ENCODE peak calls at places on chromosomes 5 and 9, in eight cellular contexts. One of them, this sample, is unnamed.
A peak's percentile ranks its signal among the peaks of the same experiment; 100 is the strongest.

GRCh38 chr5:22473865-22474264 is 379.3 kb downstream of the CDH12 start:
- DNase-seq in HCT116: no peak
- DNase-seq in MM.1S: no peak
- DNase-seq in PC-3: no peak
- DNase-seq in hepatocyte: no peak
- DNase-seq in OCI-LY7: no peak
- DNase-seq in GM23338: no peak
- DNase-seq in SK-N-SH: no peak
- DNase-seq in this sample: no peak

GRCh38 chr9:112112519-112112918 is 62.6 kb downstream of the SUSD1 start:
- DNase-seq in HCT116: peak; percentile 83
- DNase-seq in MM.1S: no peak
- DNase-seq in PC-3: peak; percentile 90
- DNase-seq in hepatocyte: no peak
- DNase-seq in OCI-LY7: no peak
- DNase-seq in GM23338: no peak
- DNase-seq in SK-N-SH: no peak
- DNase-seq in this sample: no peak

GRCh38 chr5:40689442-40689841 is 9.7 kb downstream of the PTGER4 start:
- DNase-seq in HCT116: peak; percentile 93
- DNase-seq in MM.1S: no peak
- DNase-seq in PC-3: peak; percentile 99
- DNase-seq in hepatocyte: peak; percentile 68
- DNase-seq in OCI-LY7: no peak
- DNase-seq in GM23338: no peak
- DNase-seq in SK-N-SH: no peak
- DNase-seq in this sample: no peak

GRCh38 chr9:113614843-113615648 is 151.5 kb downstream of the RGS3 start:
- DNase-seq in HCT116: no peak
- DNase-seq in MM.1S: no peak
- DNase-seq in PC-3: no peak
- DNase-seq in hepatocyte: peak; percentile 55
- DNase-seq in OCI-LY7: no peak
- DNase-seq in GM23338: no peak
- DNase-seq in SK-N-SH: no peak
- DNase-seq in this sample: no peak

GRCh38 chr9:419571-420156 is 205.0 kb downstream of the DOCK8 start:
- DNase-seq in HCT116: no peak
- DNase-seq in MM.1S: no peak
- DNase-seq in PC-3: peak; percentile 69
- DNase-seq in hepatocyte: peak; percentile 20
- DNase-seq in OCI-LY7: no peak
- DNase-seq in GM23338: no peak
- DNase-seq in SK-N-SH: no peak
- DNase-seq in this sample: no peak

GRCh38 chr9:19787672-19788071 is 1.2 kb downstream of the SLC24A2 start:
- DNase-seq in HCT116: no peak
- DNase-seq in MM.1S: no peak
- DNase-seq in PC-3: no peak
- DNase-seq in hepatocyte: no peak
- DNase-seq in OCI-LY7: no peak
- DNase-seq in GM23338: no peak
- DNase-seq in SK-N-SH: no peak
- DNase-seq in this sample: no peak

GRCh38 chr5:980941-981340 is 27.7 kb upstream of the NKD2 start:
- DNase-seq in HCT116: no peak
- DNase-seq in MM.1S: no peak
- DNase-seq in PC-3: no peak
- DNase-seq in hepatocyte: peak; percentile 23
- DNase-seq in OCI-LY7: no peak
- DNase-seq in GM23338: no peak
- DNase-seq in SK-N-SH: no peak
- DNase-seq in this sample: peak; percentile 42

GRCh38 chr5:178323541-178323865 is 90.9 kb upstream of the PHYKPL start:
- DNase-seq in HCT116: no peak
- DNase-seq in MM.1S: no peak
- DNase-seq in PC-3: no peak
- DNase-seq in hepatocyte: no peak
- DNase-seq in OCI-LY7: no peak
- DNase-seq in GM23338: no peak
- DNase-seq in SK-N-SH: no peak
- DNase-seq in this sample: no peak

GRCh38 chr5:126067404-126067803 is 355.8 kb upstream of the GRAMD2B start:
- DNase-seq in HCT116: no peak
- DNase-seq in MM.1S: no peak
- DNase-seq in PC-3: no peak
- DNase-seq in hepatocyte: no peak
- DNase-seq in OCI-LY7: no peak
- DNase-seq in GM23338: no peak
- DNase-seq in SK-N-SH: no peak
- DNase-seq in this sample: no peak

GRCh38 chr5:137595680-137596079 is 96.6 kb upstream of the SPOCK1 start:
- DNase-seq in HCT116: no peak
- DNase-seq in MM.1S: no peak
- DNase-seq in PC-3: no peak
- DNase-seq in hepatocyte: no peak
- DNase-seq in OCI-LY7: no peak
- DNase-seq in GM23338: no peak
- DNase-seq in SK-N-SH: no peak
- DNase-seq in this sample: no peak

GRCh38 chr5:141250576-141250975 is 5.4 kb downstream of the PCDHB15 start:
- DNase-seq in HCT116: no peak
- DNase-seq in MM.1S: no peak
- DNase-seq in PC-3: no peak
- DNase-seq in hepatocyte: no peak
- DNase-seq in OCI-LY7: peak; percentile 19
- DNase-seq in GM23338: peak; percentile 48
- DNase-seq in SK-N-SH: no peak
- DNase-seq in this sample: peak; percentile 21

GRCh38 chr9:127180457-127181314 is 58.3 kb upstream of the ANGPTL2 start:
- DNase-seq in HCT116: no peak
- DNase-seq in MM.1S: no peak
- DNase-seq in PC-3: no peak
- DNase-seq in hepatocyte: no peak
- DNase-seq in OCI-LY7: no peak
- DNase-seq in GM23338: no peak
- DNase-seq in SK-N-SH: no peak
- DNase-seq in this sample: no peak

GRCh38 chr5:74765201-74765600 is 1.7 kb downstream of the GFM2 start:
- DNase-seq in HCT116: no peak
- DNase-seq in MM.1S: no peak
- DNase-seq in PC-3: peak; percentile 13
- DNase-seq in hepatocyte: no peak
- DNase-seq in OCI-LY7: no peak
- DNase-seq in GM23338: peak; percentile 32
- DNase-seq in SK-N-SH: no peak
- DNase-seq in this sample: peak; percentile 7

GRCh38 chr5:159309689-159310433 is 20.4 kb downstream of the IL12B start:
- DNase-seq in HCT116: no peak
- DNase-seq in MM.1S: no peak
- DNase-seq in PC-3: no peak
- DNase-seq in hepatocyte: no peak
- DNase-seq in OCI-LY7: no peak
- DNase-seq in GM23338: no peak
- DNase-seq in SK-N-SH: no peak
- DNase-seq in this sample: no peak

GRCh38 chr5:134976841-134977240 is 9.1 kb downstream of the CATSPER3 start:
- DNase-seq in HCT116: no peak
- DNase-seq in MM.1S: no peak
- DNase-seq in PC-3: no peak
- DNase-seq in hepatocyte: no peak
- DNase-seq in OCI-LY7: no peak
- DNase-seq in GM23338: peak; percentile 37
- DNase-seq in SK-N-SH: no peak
- DNase-seq in this sample: no peak

GRCh38 chr5:151030377-151030776 is 10.0 kb downstream of the GPX3 start:
- DNase-seq in HCT116: no peak
- DNase-seq in MM.1S: no peak
- DNase-seq in PC-3: no peak
- DNase-seq in hepatocyte: no peak
- DNase-seq in OCI-LY7: no peak
- DNase-seq in GM23338: no peak
- DNase-seq in SK-N-SH: no peak
- DNase-seq in this sample: no peak

GRCh38 chr5:149682532-149683076 is 47.5 kb upstream of the PPARGC1B start:
- DNase-seq in HCT116: no peak
- DNase-seq in MM.1S: no peak
- DNase-seq in PC-3: no peak
- DNase-seq in hepatocyte: no peak
- DNase-seq in OCI-LY7: peak; percentile 21
- DNase-seq in GM23338: no peak
- DNase-seq in SK-N-SH: no peak
- DNase-seq in this sample: no peak

GRCh38 chr5:122101636-122102285 is 23.7 kb upstream of the LOX start:
- DNase-seq in HCT116: peak; percentile 26
- DNase-seq in MM.1S: peak; percentile 73
- DNase-seq in PC-3: peak; percentile 53
- DNase-seq in hepatocyte: peak; percentile 67
- DNase-seq in OCI-LY7: peak; percentile 48
- DNase-seq in GM23338: peak; percentile 60
- DNase-seq in SK-N-SH: peak; percentile 23
- DNase-seq in this sample: peak; percentile 43

GRCh38 chr9:134591082-134591571 is 50.5 kb upstream of the COL5A1 start:
- DNase-seq in HCT116: no peak
- DNase-seq in MM.1S: no peak
- DNase-seq in PC-3: no peak
- DNase-seq in hepatocyte: no peak
- DNase-seq in OCI-LY7: no peak
- DNase-seq in GM23338: no peak
- DNase-seq in SK-N-SH: no peak
- DNase-seq in this sample: peak; percentile 26

GRCh38 chr9:87613265-87614111 is 112.4 kb upstream of the CTSL start:
- DNase-seq in HCT116: no peak
- DNase-seq in MM.1S: no peak
- DNase-seq in PC-3: no peak
- DNase-seq in hepatocyte: no peak
- DNase-seq in OCI-LY7: no peak
- DNase-seq in GM23338: no peak
- DNase-seq in SK-N-SH: no peak
- DNase-seq in this sample: no peak

GRCh38 chr5:131264453-131265200 is 774 bp downstream of the CDC42SE2 start:
- DNase-seq in HCT116: no peak
- DNase-seq in MM.1S: peak; percentile 66
- DNase-seq in PC-3: peak; percentile 24
- DNase-seq in hepatocyte: peak; percentile 46
- DNase-seq in OCI-LY7: peak; percentile 79
- DNase-seq in GM23338: peak; percentile 72
- DNase-seq in SK-N-SH: peak; percentile 67
- DNase-seq in this sample: peak; percentile 75

GRCh38 chr5:157109744-157110143 is 900 bp upstream of the HAVCR2 start:
- DNase-seq in HCT116: no peak
- DNase-seq in MM.1S: peak; percentile 65
- DNase-seq in PC-3: no peak
- DNase-seq in hepatocyte: no peak
- DNase-seq in OCI-LY7: peak; percentile 80
- DNase-seq in GM23338: no peak
- DNase-seq in SK-N-SH: no peak
- DNase-seq in this sample: no peak

GRCh38 chr9:85040806-85041575 is 371.5 kb downstream of the NTRK2 start:
- DNase-seq in HCT116: no peak
- DNase-seq in MM.1S: no peak
- DNase-seq in PC-3: no peak
- DNase-seq in hepatocyte: no peak
- DNase-seq in OCI-LY7: no peak
- DNase-seq in GM23338: peak; percentile 19
- DNase-seq in SK-N-SH: no peak
- DNase-seq in this sample: no peak

GRCh38 chr5:132487095-132487428 is 3.5 kb downstream of the IRF1 start:
- DNase-seq in HCT116: no peak
- DNase-seq in MM.1S: no peak
- DNase-seq in PC-3: no peak
- DNase-seq in hepatocyte: no peak
- DNase-seq in OCI-LY7: no peak
- DNase-seq in GM23338: no peak
- DNase-seq in SK-N-SH: no peak
- DNase-seq in this sample: no peak
- TF ChIP-seq EZH2phosphoT487 in HCT116: no peak
- TF ChIP-seq EZH2phosphoT487 in MM.1S: no peak
- TF ChIP-seq EZH2phosphoT487 in PC-3: no peak
- TF ChIP-seq EZH2phosphoT487 in hepatocyte: no peak
- TF ChIP-seq EZH2phosphoT487 in OCI-LY7: no peak
- TF ChIP-seq EZH2phosphoT487 in GM23338: no peak
- TF ChIP-seq EZH2phosphoT487 in SK-N-SH: no peak
- TF ChIP-seq EZH2phosphoT487 in this sample: no peak

GRCh38 chr9:125323615-125324014 is 62.0 kb downstream of the GAPVD1 start:
- DNase-seq in HCT116: no peak
- DNase-seq in MM.1S: no peak
- DNase-seq in PC-3: no peak
- DNase-seq in hepatocyte: no peak
- DNase-seq in OCI-LY7: no peak
- DNase-seq in GM23338: no peak
- DNase-seq in SK-N-SH: no peak
- DNase-seq in this sample: no peak
- TF ChIP-seq CTCF in HCT116: no peak
- TF ChIP-seq CTCF in MM.1S: no peak
- TF ChIP-seq CTCF in PC-3: no peak
- TF ChIP-seq CTCF in hepatocyte: no peak
- TF ChIP-seq CTCF in OCI-LY7: no peak
- TF ChIP-seq CTCF in GM23338: no peak
- TF ChIP-seq CTCF in SK-N-SH: no peak
- TF ChIP-seq CTCF in this sample: no peak

GRCh38 chr5:16864566-16864965 is 71.5 kb downstream of the MYO10 start:
- DNase-seq in HCT116: no peak
- DNase-seq in MM.1S: no peak
- DNase-seq in PC-3: no peak
- DNase-seq in hepatocyte: no peak
- DNase-seq in OCI-LY7: no peak
- DNase-seq in GM23338: no peak
- DNase-seq in SK-N-SH: no peak
- DNase-seq in this sample: no peak

GRCh38 chr5:16866795-16867584 is 69.1 kb downstream of the MYO10 start:
- DNase-seq in HCT116: no peak
- DNase-seq in MM.1S: no peak
- DNase-seq in PC-3: no peak
- DNase-seq in hepatocyte: no peak
- DNase-seq in OCI-LY7: no peak
- DNase-seq in GM23338: peak; percentile 54
- DNase-seq in SK-N-SH: peak; percentile 51
- DNase-seq in this sample: peak; percentile 64

GRCh38 chr5:16863380-16864007 is 72.6 kb downstream of the MYO10 start:
- DNase-seq in HCT116: no peak
- DNase-seq in MM.1S: no peak
- DNase-seq in PC-3: peak; percentile 66
- DNase-seq in hepatocyte: no peak
- DNase-seq in OCI-LY7: no peak
- DNase-seq in GM23338: no peak
- DNase-seq in SK-N-SH: no peak
- DNase-seq in this sample: no peak

GRCh38 chr5:16867585-16867953 is 68.5 kb downstream of the MYO10 start:
- DNase-seq in HCT116: no peak
- DNase-seq in MM.1S: no peak
- DNase-seq in PC-3: no peak
- DNase-seq in hepatocyte: no peak
- DNase-seq in OCI-LY7: no peak
- DNase-seq in GM23338: no peak
- DNase-seq in SK-N-SH: no peak
- DNase-seq in this sample: no peak

GRCh38 chr5:16866220-16866619 is 69.9 kb downstream of the MYO10 start:
- DNase-seq in HCT116: no peak
- DNase-seq in MM.1S: no peak
- DNase-seq in PC-3: no peak
- DNase-seq in hepatocyte: no peak
- DNase-seq in OCI-LY7: no peak
- DNase-seq in GM23338: no peak
- DNase-seq in SK-N-SH: peak; percentile 55
- DNase-seq in this sample: no peak
- TF ChIP-seq EZH2phosphoT487 in HCT116: no peak
- TF ChIP-seq EZH2phosphoT487 in MM.1S: no peak
- TF ChIP-seq EZH2phosphoT487 in PC-3: no peak
- TF ChIP-seq EZH2phosphoT487 in hepatocyte: no peak
- TF ChIP-seq EZH2phosphoT487 in OCI-LY7: no peak
- TF ChIP-seq EZH2phosphoT487 in GM23338: no peak
- TF ChIP-seq EZH2phosphoT487 in SK-N-SH: no peak
- TF ChIP-seq EZH2phosphoT487 in this sample: no peak

GRCh38 chr5:32794086-32794485 is 83.0 kb downstream of the NPR3 start:
- DNase-seq in HCT116: no peak
- DNase-seq in MM.1S: no peak
- DNase-seq in PC-3: peak; percentile 59
- DNase-seq in hepatocyte: no peak
- DNase-seq in OCI-LY7: no peak
- DNase-seq in GM23338: peak; percentile 32
- DNase-seq in SK-N-SH: no peak
- DNase-seq in this sample: peak; percentile 5
- TF ChIP-seq CTCF in HCT116: peak; percentile 45
- TF ChIP-seq CTCF in MM.1S: no peak
- TF ChIP-seq CTCF in PC-3: peak; percentile 75
- TF ChIP-seq CTCF in hepatocyte: no peak
- TF ChIP-seq CTCF in OCI-LY7: no peak
- TF ChIP-seq CTCF in GM23338: peak; percentile 64
- TF ChIP-seq CTCF in SK-N-SH: peak; percentile 37
- TF ChIP-seq CTCF in this sample: peak; percentile 29